ENCODE peak calls at places on chromosomes 2 and 18, in seven cellular contexts. One of them, this sample, is unnamed.

GRCh38 chr18:78790511-78790910 is 189.1 kb upstream of the SALL3 start:
- DNase-seq in right cardiac atrium: peak
- DNase-seq in HS-5: no peak
- DNase-seq in mesenteric fat pad: no peak
- DNase-seq in epithelial cell of esophagus: no peak
- DNase-seq in NCI-H510A treated with DMSO at 0.1 percent for 48 hours: no peak
- DNase-seq in activated CD4-positive, alpha-beta T cell treated with anti-CD3 and anti-CD28 coated beads, Interleukin-2, amount 50 U/mL, for 1 hour: no peak
- DNase-seq in this sample: no peak

GRCh38 chr2:126880825-126881224 is 17.9 kb upstream of the TEX51 start:
- DNase-seq in right cardiac atrium: no peak
- DNase-seq in HS-5: no peak
- DNase-seq in mesenteric fat pad: no peak
- DNase-seq in epithelial cell of esophagus: no peak
- DNase-seq in NCI-H510A treated with DMSO at 0.1 percent for 48 hours: no peak
- DNase-seq in activated CD4-positive, alpha-beta T cell treated with anti-CD3 and anti-CD28 coated beads, Interleukin-2, amount 50 U/mL, for 1 hour: no peak
- DNase-seq in this sample: no peak

GRCh38 chr2:205913668-205914067 is 172.3 kb downstream of the INO80D start:
- DNase-seq in right cardiac atrium: no peak
- DNase-seq in HS-5: no peak
- DNase-seq in mesenteric fat pad: no peak
- DNase-seq in epithelial cell of esophagus: no peak
- DNase-seq in NCI-H510A treated with DMSO at 0.1 percent for 48 hours: no peak
- DNase-seq in activated CD4-positive, alpha-beta T cell treated with anti-CD3 and anti-CD28 coated beads, Interleukin-2, amount 50 U/mL, for 1 hour: no peak
- DNase-seq in this sample: no peak

GRCh38 chr2:215104226-215104625 is 34.2 kb downstream of the ABCA12 start:
- DNase-seq in right cardiac atrium: no peak
- DNase-seq in HS-5: no peak
- DNase-seq in mesenteric fat pad: no peak
- DNase-seq in epithelial cell of esophagus: peak
- DNase-seq in NCI-H510A treated with DMSO at 0.1 percent for 48 hours: no peak
- DNase-seq in activated CD4-positive, alpha-beta T cell treated with anti-CD3 and anti-CD28 coated beads, Interleukin-2, amount 50 U/mL, for 1 hour: no peak
- DNase-seq in this sample: no peak

GRCh38 chr2:7567646-7568045 is 650.4 kb downstream of the RNF144A start:
- DNase-seq in right cardiac atrium: no peak
- DNase-seq in HS-5: no peak
- DNase-seq in mesenteric fat pad: no peak
- DNase-seq in epithelial cell of esophagus: no peak
- DNase-seq in NCI-H510A treated with DMSO at 0.1 percent for 48 hours: no peak
- DNase-seq in activated CD4-positive, alpha-beta T cell treated with anti-CD3 and anti-CD28 coated beads, Interleukin-2, amount 50 U/mL, for 1 hour: peak
- DNase-seq in this sample: no peak

GRCh38 chr2:218664653-218665052 is 5.2 kb downstream of the BCS1L start:
- DNase-seq in right cardiac atrium: no peak
- DNase-seq in HS-5: no peak
- DNase-seq in mesenteric fat pad: no peak
- DNase-seq in epithelial cell of esophagus: no peak
- DNase-seq in NCI-H510A treated with DMSO at 0.1 percent for 48 hours: no peak
- DNase-seq in activated CD4-positive, alpha-beta T cell treated with anti-CD3 and anti-CD28 coated beads, Interleukin-2, amount 50 U/mL, for 1 hour: no peak
- DNase-seq in this sample: no peak

GRCh38 chr2:1876352-1876751 is 132.0 kb upstream of the PXDN start:
- DNase-seq in right cardiac atrium: no peak
- DNase-seq in HS-5: no peak
- DNase-seq in mesenteric fat pad: no peak
- DNase-seq in epithelial cell of esophagus: no peak
- DNase-seq in NCI-H510A treated with DMSO at 0.1 percent for 48 hours: no peak
- DNase-seq in activated CD4-positive, alpha-beta T cell treated with anti-CD3 and anti-CD28 coated beads, Interleukin-2, amount 50 U/mL, for 1 hour: no peak
- DNase-seq in this sample: no peak

GRCh38 chr2:28661589-28662001 is 90.0 kb upstream of the PPP1CB start:
- DNase-seq in right cardiac atrium: peak
- DNase-seq in HS-5: no peak
- DNase-seq in mesenteric fat pad: no peak
- DNase-seq in epithelial cell of esophagus: peak
- DNase-seq in NCI-H510A treated with DMSO at 0.1 percent for 48 hours: no peak
- DNase-seq in activated CD4-positive, alpha-beta T cell treated with anti-CD3 and anti-CD28 coated beads, Interleukin-2, amount 50 U/mL, for 1 hour: no peak
- DNase-seq in this sample: no peak

GRCh38 chr2:110725859-110726258 is 6.5 kb upstream of the ACOXL start:
- DNase-seq in right cardiac atrium: no peak
- DNase-seq in HS-5: no peak
- DNase-seq in mesenteric fat pad: no peak
- DNase-seq in epithelial cell of esophagus: no peak
- DNase-seq in NCI-H510A treated with DMSO at 0.1 percent for 48 hours: no peak
- DNase-seq in activated CD4-positive, alpha-beta T cell treated with anti-CD3 and anti-CD28 coated beads, Interleukin-2, amount 50 U/mL, for 1 hour: no peak
- DNase-seq in this sample: no peak

GRCh38 chr2:47271054-47272000 is 116.2 kb upstream of the STPG4 start:
- DNase-seq in right cardiac atrium: no peak
- DNase-seq in HS-5: no peak
- DNase-seq in mesenteric fat pad: no peak
- DNase-seq in epithelial cell of esophagus: no peak
- DNase-seq in NCI-H510A treated with DMSO at 0.1 percent for 48 hours: no peak
- DNase-seq in activated CD4-positive, alpha-beta T cell treated with anti-CD3 and anti-CD28 coated beads, Interleukin-2, amount 50 U/mL, for 1 hour: no peak
- DNase-seq in this sample: peak

GRCh38 chr2:65420712-65421431 is 11.5 kb downstream of the SPRED2 start:
- DNase-seq in right cardiac atrium: no peak
- DNase-seq in HS-5: no peak
- DNase-seq in mesenteric fat pad: no peak
- DNase-seq in epithelial cell of esophagus: peak
- DNase-seq in NCI-H510A treated with DMSO at 0.1 percent for 48 hours: no peak
- DNase-seq in activated CD4-positive, alpha-beta T cell treated with anti-CD3 and anti-CD28 coated beads, Interleukin-2, amount 50 U/mL, for 1 hour: no peak
- DNase-seq in this sample: no peak

GRCh38 chr2:10232096-10232815 is 70.4 kb upstream of the HPCAL1 start:
- DNase-seq in right cardiac atrium: no peak
- DNase-seq in HS-5: no peak
- DNase-seq in mesenteric fat pad: no peak
- DNase-seq in epithelial cell of esophagus: no peak
- DNase-seq in NCI-H510A treated with DMSO at 0.1 percent for 48 hours: no peak
- DNase-seq in activated CD4-positive, alpha-beta T cell treated with anti-CD3 and anti-CD28 coated beads, Interleukin-2, amount 50 U/mL, for 1 hour: no peak
- DNase-seq in this sample: no peak

GRCh38 chr18:75581336-75582121 is 154.0 kb upstream of the SMIM21 start:
- DNase-seq in right cardiac atrium: no peak
- DNase-seq in HS-5: no peak
- DNase-seq in mesenteric fat pad: no peak
- DNase-seq in epithelial cell of esophagus: no peak
- DNase-seq in NCI-H510A treated with DMSO at 0.1 percent for 48 hours: no peak
- DNase-seq in activated CD4-positive, alpha-beta T cell treated with anti-CD3 and anti-CD28 coated beads, Interleukin-2, amount 50 U/mL, for 1 hour: no peak
- DNase-seq in this sample: no peak

GRCh38 chr2:33552758-33553461 is 46.2 kb downstream of the FAM98A start:
- DNase-seq in right cardiac atrium: no peak
- DNase-seq in HS-5: no peak
- DNase-seq in mesenteric fat pad: no peak
- DNase-seq in epithelial cell of esophagus: no peak
- DNase-seq in NCI-H510A treated with DMSO at 0.1 percent for 48 hours: no peak
- DNase-seq in activated CD4-positive, alpha-beta T cell treated with anti-CD3 and anti-CD28 coated beads, Interleukin-2, amount 50 U/mL, for 1 hour: no peak
- DNase-seq in this sample: no peak

GRCh38 chr2:187689372-187689771 is 135.1 kb upstream of the TFPI start:
- DNase-seq in right cardiac atrium: no peak
- DNase-seq in HS-5: peak
- DNase-seq in mesenteric fat pad: no peak
- DNase-seq in epithelial cell of esophagus: peak
- DNase-seq in NCI-H510A treated with DMSO at 0.1 percent for 48 hours: no peak
- DNase-seq in activated CD4-positive, alpha-beta T cell treated with anti-CD3 and anti-CD28 coated beads, Interleukin-2, amount 50 U/mL, for 1 hour: no peak
- DNase-seq in this sample: no peak

GRCh38 chr2:128765822-128766221 is 447.2 kb upstream of the HS6ST1 start:
- DNase-seq in right cardiac atrium: no peak
- DNase-seq in HS-5: no peak
- DNase-seq in mesenteric fat pad: peak
- DNase-seq in epithelial cell of esophagus: no peak
- DNase-seq in NCI-H510A treated with DMSO at 0.1 percent for 48 hours: no peak
- DNase-seq in activated CD4-positive, alpha-beta T cell treated with anti-CD3 and anti-CD28 coated beads, Interleukin-2, amount 50 U/mL, for 1 hour: no peak
- DNase-seq in this sample: no peak

GRCh38 chr2:171630812-171631626 is 56.2 kb upstream of the DYNC1I2 start:
- DNase-seq in right cardiac atrium: no peak
- DNase-seq in HS-5: no peak
- DNase-seq in mesenteric fat pad: no peak
- DNase-seq in epithelial cell of esophagus: no peak
- DNase-seq in NCI-H510A treated with DMSO at 0.1 percent for 48 hours: no peak
- DNase-seq in activated CD4-positive, alpha-beta T cell treated with anti-CD3 and anti-CD28 coated beads, Interleukin-2, amount 50 U/mL, for 1 hour: no peak
- DNase-seq in this sample: no peak

GRCh38 chr2:125405816-125406215 is 1250.1 kb upstream of the GYPC start:
- DNase-seq in right cardiac atrium: no peak
- DNase-seq in HS-5: peak
- DNase-seq in mesenteric fat pad: no peak
- DNase-seq in epithelial cell of esophagus: peak
- DNase-seq in NCI-H510A treated with DMSO at 0.1 percent for 48 hours: no peak
- DNase-seq in activated CD4-positive, alpha-beta T cell treated with anti-CD3 and anti-CD28 coated beads, Interleukin-2, amount 50 U/mL, for 1 hour: no peak
- DNase-seq in this sample: no peak

GRCh38 chr2:73028841-73029240 is 42.7 kb downstream of the SFXN5 start:
- DNase-seq in right cardiac atrium: no peak
- DNase-seq in HS-5: no peak
- DNase-seq in mesenteric fat pad: no peak
- DNase-seq in epithelial cell of esophagus: no peak
- DNase-seq in NCI-H510A treated with DMSO at 0.1 percent for 48 hours: no peak
- DNase-seq in activated CD4-positive, alpha-beta T cell treated with anti-CD3 and anti-CD28 coated beads, Interleukin-2, amount 50 U/mL, for 1 hour: no peak
- DNase-seq in this sample: peak

GRCh38 chr18:24346254-24346653 is 51.4 kb downstream of the OSBPL1A start:
- DNase-seq in right cardiac atrium: no peak
- DNase-seq in HS-5: no peak
- DNase-seq in mesenteric fat pad: no peak
- DNase-seq in epithelial cell of esophagus: no peak
- DNase-seq in NCI-H510A treated with DMSO at 0.1 percent for 48 hours: no peak
- DNase-seq in activated CD4-positive, alpha-beta T cell treated with anti-CD3 and anti-CD28 coated beads, Interleukin-2, amount 50 U/mL, for 1 hour: no peak
- DNase-seq in this sample: no peak

This sample was measured in NCI-H345.